ENCODE peak calls at places on chromosomes 13 and 19, in nine cellular contexts. T is A549, A is AG04450, Z is brain microvascular endothelial cell, L is WERI-Rb-1, S is astrocyte of the spinal cord, R is dorsolateral prefrontal cortex, V is heart right ventricle, N is psoas muscle. U is an unnamed sample.

GRCh38 chr13:35927554-35927953 is 203.6 kb downstream of the DCLK1 start:
- DNase-seq in T (peak), R (no peak), V (no peak), A (peak), S (peak), Z (peak), N (no peak), L (no peak), U (peak)

GRCh38 chr13:110391273-110391672 is 84.2 kb downstream of the COL4A2 start:
- DNase-seq in T (no peak), V (no peak), A (no peak), Z (peak), S (peak), R (no peak), N (no peak), L (no peak), U (no peak)

GRCh38 chr13:25249001-25249543 is 38.2 kb downstream of the MTMR6 start:
- DNase-seq in L (peak), N (no peak), A (no peak), Z (peak), S (peak), V (no peak), T (peak), R (peak), U (no peak)

GRCh38 chr13:97261254-97262015 is 39.3 kb downstream of the MBNL2 start:
- DNase-seq in T (no peak), Z (no peak), R (no peak), L (no peak), N (no peak), V (no peak), S (no peak), A (no peak), U (no peak)

GRCh38 chr13:41029629-41030028 is 10.5 kb upstream of the ELF1 start:
- DNase-seq in T (no peak), Z (no peak), N (no peak), S (no peak), L (no peak), V (no peak), A (no peak), R (no peak), U (no peak)

GRCh38 chr13:59710995-59711701 is 452.6 kb downstream of the DIAPH3 start:
- DNase-seq in L (no peak), V (no peak), R (no peak), T (no peak), A (no peak), N (no peak), Z (no peak), S (peak), U (no peak)

GRCh38 chr19:42422576-42423461 is 4.4 kb downstream of the LIPE start:
- DNase-seq in N (peak), T (no peak), R (peak), S (no peak), A (no peak), V (no peak), L (no peak), Z (no peak), U (no peak)

GRCh38 chr19:42433503-42434260 is 6.5 kb upstream of the LIPE start:
- DNase-seq in L (peak), A (no peak), N (peak), T (peak), R (peak), S (peak), V (peak), Z (peak), U (peak)

GRCh38 chr19:40395956-40396355 is 6.0 kb upstream of the HIPK4 start:
- DNase-seq in R (no peak), N (no peak), T (no peak), A (no peak), S (no peak), V (no peak), Z (no peak), L (no peak), U (no peak)

GRCh38 chr13:110108348-110109139 is 198.4 kb downstream of the COL4A1 start:
- DNase-seq in T (peak), N (peak), R (peak), Z (peak), V (peak), A (peak), L (peak), S (peak), U (peak)

GRCh38 chr13:89831157-89831556 is 1516.3 kb upstream of the MIR17HG start:
- DNase-seq in S (no peak), N (no peak), Z (no peak), R (no peak), T (no peak), V (no peak), L (no peak), A (no peak), U (no peak)

GRCh38 chr13:68810660-68811059 is 1297.0 kb upstream of the ATXN8OS start:
- DNase-seq in Z (no peak), N (no peak), V (no peak), T (peak), A (no peak), S (no peak), L (no peak), R (no peak), U (peak)

GRCh38 chr13:44378277-44378676 is 4.7 kb downstream of the SERP2 start:
- DNase-seq in L (no peak), R (no peak), N (no peak), Z (no peak), V (no peak), A (no peak), T (no peak), S (no peak), U (no peak)

GRCh38 chr13:46270416-46270815 is 58.7 kb downstream of the LRRC63 start:
- DNase-seq in T (no peak), Z (no peak), N (no peak), L (no peak), S (no peak), A (no peak), R (no peak), V (no peak), U (no peak)

GRCh38 chr13:66407159-66407558 is 823.0 kb downstream of the PCDH9 start:
- DNase-seq in V (no peak), N (no peak), S (no peak), Z (no peak), R (no peak), L (no peak), A (no peak), T (no peak), U (no peak)

GRCh38 chr19:39802958-39803357 is 24.3 kb downstream of the LEUTX start:
- DNase-seq in T (no peak), S (no peak), Z (no peak), L (no peak), R (no peak), N (peak), V (no peak), A (no peak), U (no peak)

GRCh38 chr19:30536975-30537374 is 164.8 kb downstream of the ZNF536 start:
- DNase-seq in V (no peak), S (no peak), R (no peak), N (no peak), L (no peak), Z (no peak), A (no peak), T (no peak), U (no peak)

GRCh38 chr19:49875801-49876421 is 1.2 kb downstream of the AKT1S1 start:
- DNase-seq in R (peak), N (peak), A (no peak), Z (no peak), S (peak), T (no peak), L (peak), V (peak), U (peak)

GRCh38 chr13:40565282-40566148 is 100.9 kb downstream of the FOXO1 start:
- DNase-seq in T (no peak), Z (no peak), A (no peak), N (no peak), R (no peak), L (no peak), V (no peak), S (no peak), U (no peak)

GRCh38 chr13:113902956-113903355 is 39.1 kb upstream of the GAS6 start:
- DNase-seq in R (no peak), S (no peak), V (no peak), Z (no peak), A (no peak), T (no peak), N (no peak), L (no peak), U (no peak)

GRCh38 chr19:15779756-15780476 is 7.5 kb upstream of the OR10H5 start:
- DNase-seq in S (no peak), L (no peak), R (peak), Z (no peak), T (peak), A (no peak), V (peak), N (peak), U (no peak)

GRCh38 chr19:4587527-4587926 is 28.0 kb upstream of the SEMA6B start:
- DNase-seq in S (no peak), Z (no peak), R (no peak), N (no peak), V (no peak), T (no peak), A (no peak), L (no peak), U (no peak)

GRCh38 chr19:19741184-19741583 is 8.3 kb upstream of the ZNF14 start:
- DNase-seq in S (no peak), A (no peak), V (no peak), T (no peak), L (no peak), Z (no peak), N (no peak), R (no peak), U (no peak)

GRCh38 chr13:20799726-20800416 is 26.1 kb upstream of the EEF1AKMT1 start:
- DNase-seq in S (no peak), T (no peak), Z (no peak), R (no peak), A (no peak), N (no peak), V (no peak), L (no peak), U (no peak)

GRCh38 chr19:6378498-6378897 is 2.8 kb upstream of the PSPN start:
- DNase-seq in L (no peak), Z (no peak), V (no peak), A (no peak), N (no peak), R (peak), T (no peak), S (no peak), U (no peak)

GRCh38 chr19:40778865-40779284 is 828 bp downstream of the RAB4B start:
- DNase-seq in V (no peak), N (no peak), R (no peak), L (no peak), A (no peak), Z (no peak), S (no peak), T (no peak), U (no peak)

GRCh38 chr13:37954191-37954590 is 84.6 kb upstream of the TRPC4 start:
- DNase-seq in T (no peak), Z (no peak), V (no peak), N (no peak), L (no peak), R (no peak), S (no peak), A (no peak), U (no peak)

GRCh38 chr13:59012731-59013130 is 1151.0 kb downstream of the DIAPH3 start:
- DNase-seq in N (no peak), T (no peak), R (no peak), V (no peak), S (no peak), A (no peak), Z (no peak), L (no peak), U (no peak)

GRCh38 chr13:71460179-71460578 is 406.8 kb downstream of the DACH1 start:
- DNase-seq in S (no peak), V (no peak), R (no peak), A (no peak), L (no peak), N (no peak), Z (no peak), T (no peak), U (no peak)

GRCh38 chr13:20197361-20197834 is 4.7 kb upstream of the GJB2 start:
- DNase-seq in A (no peak), L (no peak), V (no peak), T (peak), S (peak), R (no peak), Z (no peak), N (no peak), U (no peak)

DNA sequence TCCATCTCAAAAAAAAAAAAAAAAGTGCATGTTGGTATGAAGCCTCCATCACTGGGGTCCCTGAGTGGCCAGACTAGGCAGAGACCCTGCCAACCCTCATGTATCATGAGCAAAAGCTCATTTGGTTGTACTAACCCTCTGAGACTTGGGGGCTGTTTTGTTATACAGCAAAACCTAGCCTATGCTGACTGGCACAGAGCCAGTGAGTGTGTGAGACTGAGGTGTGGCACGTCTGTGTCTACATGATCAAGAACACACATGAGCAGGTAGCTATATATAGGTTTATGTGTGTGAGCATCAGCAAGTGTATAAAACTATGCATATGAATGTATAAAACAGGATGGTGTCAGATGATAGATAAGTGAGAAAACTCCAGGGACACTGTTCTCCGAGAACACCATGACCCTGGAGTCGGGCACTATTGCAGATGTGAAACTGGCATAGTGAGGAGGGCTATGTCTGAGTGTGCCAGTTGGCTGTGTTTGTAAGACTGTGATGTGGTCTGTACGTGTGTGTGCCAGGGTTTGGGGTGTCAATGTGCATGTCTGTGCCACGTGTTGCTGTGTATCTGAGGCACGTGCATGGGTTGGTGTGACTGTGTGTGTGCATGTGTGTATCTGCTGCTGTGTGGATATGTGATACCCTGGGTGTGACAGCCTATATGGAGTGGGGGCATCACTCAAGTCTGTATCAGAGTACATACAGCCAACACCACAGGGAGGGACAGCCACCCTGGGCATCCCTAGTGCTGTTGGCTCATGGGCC is 44.5 kb downstream of the OLFM2 start:
- DNase-seq in A (no peak), S (no peak), T (no peak), L (no peak), N (no peak), R (no peak), V (no peak), Z (no peak), U (no peak)
- H3K4me3 ChIP-seq in A (no peak), S (no peak), T (no peak), L (no peak), N (no peak), R (no peak), V (no peak), Z (no peak), U (no peak)

GRCh38 chr19:3265432-3265831 is 41.0 kb downstream of the CELF5 start:
- DNase-seq in T (no peak), N (no peak), L (no peak), S (no peak), R (no peak), A (no peak), V (no peak), Z (no peak), U (no peak)
- TF ChIP-seq CTCF in T (no peak), N (no peak), L (no peak), S (no peak), R (no peak), A (no peak), V (no peak), Z (no peak), U (no peak)

DNA sequence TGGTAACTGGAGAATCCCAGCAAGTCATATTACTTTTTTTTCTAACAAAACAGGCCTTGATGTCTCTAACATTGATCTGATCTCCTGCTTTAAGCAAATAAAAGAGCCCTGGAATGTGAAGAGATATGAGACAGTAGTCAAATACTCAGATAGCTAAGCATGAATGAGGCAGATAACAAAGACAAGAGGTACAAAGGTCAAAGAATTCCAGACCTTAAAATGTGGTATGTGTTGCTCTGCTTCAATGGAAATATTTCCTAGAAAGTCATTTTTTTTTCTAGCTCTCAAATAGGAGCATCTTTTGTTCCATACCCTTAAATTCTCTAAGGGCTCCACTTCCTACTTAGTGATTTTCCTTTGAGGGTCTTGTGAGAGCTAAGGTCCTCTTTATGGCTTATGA is 54.6 kb downstream of the ZNF254 start:
- DNase-seq in V (no peak), R (no peak), S (no peak), Z (no peak), L (no peak), T (no peak), A (no peak), N (no peak), U (no peak)
- H3K4me3 ChIP-seq in V (no peak), R (no peak), S (no peak), Z (no peak), L (no peak), T (no peak), A (no peak), N (no peak), U (no peak)

GRCh38 chr13:48750588-48751383 is 97.1 kb downstream of the CYSLTR2 start:
- DNase-seq in N (peak), Z (peak), T (no peak), L (no peak), A (no peak), V (peak), S (peak), R (no peak), U (no peak)
- TF ChIP-seq CTCF in N (no peak), Z (peak), T (no peak), L (no peak), A (peak), V (no peak), S (no peak), R (no peak), U (no peak)